ENCODE peak calls at places on chromosomes 12 and 14, in seven cellular contexts. One of them, this sample, is unnamed.

GRCh38 chr12:5588231-5588995 is 156.5 kb downstream of the NTF3 start:
- DNase-seq in fibroblast of lung: peak; percentile 36
- DNase-seq in AG04450: no peak
- DNase-seq in CD4-positive, alpha-beta T cell: no peak
- DNase-seq in substantia nigra: no peak
- DNase-seq in cardiac muscle cell: no peak
- DNase-seq in psoas muscle: no peak
- DNase-seq in this sample: no peak

GRCh38 chr12:64968989-64969819 is 144.8 kb downstream of the TBC1D30 start:
- DNase-seq in cardiac muscle cell: no peak
- DNase-seq in AG04450: peak; percentile 23
- DNase-seq in substantia nigra: no peak
- DNase-seq in psoas muscle: no peak
- DNase-seq in CD4-positive, alpha-beta T cell: no peak
- DNase-seq in fibroblast of lung: peak; percentile 51
- DNase-seq in this sample: no peak

GRCh38 chr14:89279649-89280232 is 137.3 kb downstream of the FOXN3 start:
- DNase-seq in fibroblast of lung: no peak
- DNase-seq in cardiac muscle cell: peak; percentile 45
- DNase-seq in CD4-positive, alpha-beta T cell: no peak
- DNase-seq in substantia nigra: no peak
- DNase-seq in psoas muscle: no peak
- DNase-seq in AG04450: no peak
- DNase-seq in this sample: no peak

GRCh38 chr14:29601559-29602109 is 326.0 kb downstream of the PRKD1 start:
- DNase-seq in substantia nigra: no peak
- DNase-seq in AG04450: no peak
- DNase-seq in cardiac muscle cell: no peak
- DNase-seq in CD4-positive, alpha-beta T cell: no peak
- DNase-seq in psoas muscle: no peak
- DNase-seq in fibroblast of lung: peak; percentile 46
- DNase-seq in this sample: no peak

GRCh38 chr12:114873656-114874055 is 189.7 kb upstream of the TBX3 start:
- DNase-seq in substantia nigra: no peak
- DNase-seq in fibroblast of lung: no peak
- DNase-seq in cardiac muscle cell: no peak
- DNase-seq in AG04450: no peak
- DNase-seq in psoas muscle: no peak
- DNase-seq in CD4-positive, alpha-beta T cell: no peak
- DNase-seq in this sample: no peak

GRCh38 chr14:29240046-29240445 is 473.5 kb downstream of the FOXG1 start:
- DNase-seq in cardiac muscle cell: no peak
- DNase-seq in AG04450: no peak
- DNase-seq in psoas muscle: no peak
- DNase-seq in substantia nigra: no peak
- DNase-seq in CD4-positive, alpha-beta T cell: no peak
- DNase-seq in fibroblast of lung: peak; percentile 79
- DNase-seq in this sample: no peak

GRCh38 chr12:109743076-109743910 is 29.7 kb downstream of the FAM222A start:
- DNase-seq in AG04450: no peak
- DNase-seq in substantia nigra: no peak
- DNase-seq in psoas muscle: peak; percentile 9
- DNase-seq in CD4-positive, alpha-beta T cell: no peak
- DNase-seq in cardiac muscle cell: no peak
- DNase-seq in fibroblast of lung: no peak
- DNase-seq in this sample: peak; percentile 54

GRCh38 chr12:130775953-130776856 is 60.1 kb upstream of the RIMBP2 start:
- DNase-seq in cardiac muscle cell: peak; percentile 84
- DNase-seq in AG04450: peak; percentile 72
- DNase-seq in psoas muscle: peak; percentile 39
- DNase-seq in substantia nigra: peak; percentile 34
- DNase-seq in CD4-positive, alpha-beta T cell: no peak
- DNase-seq in fibroblast of lung: peak; percentile 96
- DNase-seq in this sample: peak; percentile 91

GRCh38 chr14:53462931-53463778 is 310.0 kb upstream of the DDHD1 start:
- DNase-seq in CD4-positive, alpha-beta T cell: no peak
- DNase-seq in cardiac muscle cell: peak; percentile 96
- DNase-seq in AG04450: no peak
- DNase-seq in psoas muscle: no peak
- DNase-seq in substantia nigra: no peak
- DNase-seq in fibroblast of lung: no peak
- DNase-seq in this sample: no peak

GRCh38 chr14:99476864-99477263 is 3.8 kb downstream of the SETD3 start:
- DNase-seq in cardiac muscle cell: no peak
- DNase-seq in fibroblast of lung: no peak
- DNase-seq in CD4-positive, alpha-beta T cell: no peak
- DNase-seq in AG04450: no peak
- DNase-seq in psoas muscle: no peak
- DNase-seq in substantia nigra: no peak
- DNase-seq in this sample: no peak

DNA sequence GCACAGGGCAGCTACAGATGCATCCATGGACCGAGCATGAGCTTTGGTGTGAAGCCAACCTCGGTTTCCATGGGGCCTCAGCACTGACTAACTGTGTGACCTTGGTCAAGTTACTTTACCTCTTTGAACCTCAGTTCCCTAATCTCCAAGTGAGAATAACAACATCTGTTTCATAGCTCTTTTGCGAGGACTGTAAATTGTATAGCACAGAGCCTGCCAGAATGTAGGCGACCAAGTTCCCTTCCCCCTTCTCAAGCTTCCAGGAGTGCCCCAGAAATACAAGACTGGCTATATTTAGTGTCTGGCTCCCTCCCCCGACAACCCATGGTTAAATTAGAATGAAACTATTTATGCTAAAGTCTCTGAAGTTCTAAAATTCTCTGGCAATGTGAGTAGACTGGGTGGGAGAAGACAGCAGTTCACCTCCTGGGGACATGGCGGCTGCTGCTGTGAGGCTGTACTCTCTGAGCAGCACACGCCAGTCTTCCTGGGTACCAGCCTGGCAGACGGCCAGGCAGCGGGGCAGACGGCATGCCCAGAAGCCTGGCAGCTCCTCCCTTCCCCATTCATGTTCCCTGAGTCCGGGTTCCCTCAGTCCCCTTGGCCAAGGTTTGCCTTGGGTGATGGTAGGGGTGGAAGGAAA is 22.0 kb upstream of the TMED10 start:
- DNase-seq in fibroblast of lung: no peak
- DNase-seq in psoas muscle: peak; percentile 26
- DNase-seq in AG04450: no peak
- DNase-seq in CD4-positive, alpha-beta T cell: no peak
- DNase-seq in cardiac muscle cell: no peak
- DNase-seq in substantia nigra: peak; percentile 24
- DNase-seq in this sample: no peak
- H3K27ac ChIP-seq in fibroblast of lung: no peak overlapping the region
- H3K27ac ChIP-seq in psoas muscle: peak overlapping the region; percentile 3
- H3K27ac ChIP-seq in AG04450: no peak overlapping the region
- H3K27ac ChIP-seq in CD4-positive, alpha-beta T cell: no peak overlapping the region
- H3K27ac ChIP-seq in cardiac muscle cell: peak overlapping the region; percentile 19
- H3K27ac ChIP-seq in substantia nigra: no peak overlapping the region
- H3K27ac ChIP-seq in this sample: no peak overlapping the region

DNA sequence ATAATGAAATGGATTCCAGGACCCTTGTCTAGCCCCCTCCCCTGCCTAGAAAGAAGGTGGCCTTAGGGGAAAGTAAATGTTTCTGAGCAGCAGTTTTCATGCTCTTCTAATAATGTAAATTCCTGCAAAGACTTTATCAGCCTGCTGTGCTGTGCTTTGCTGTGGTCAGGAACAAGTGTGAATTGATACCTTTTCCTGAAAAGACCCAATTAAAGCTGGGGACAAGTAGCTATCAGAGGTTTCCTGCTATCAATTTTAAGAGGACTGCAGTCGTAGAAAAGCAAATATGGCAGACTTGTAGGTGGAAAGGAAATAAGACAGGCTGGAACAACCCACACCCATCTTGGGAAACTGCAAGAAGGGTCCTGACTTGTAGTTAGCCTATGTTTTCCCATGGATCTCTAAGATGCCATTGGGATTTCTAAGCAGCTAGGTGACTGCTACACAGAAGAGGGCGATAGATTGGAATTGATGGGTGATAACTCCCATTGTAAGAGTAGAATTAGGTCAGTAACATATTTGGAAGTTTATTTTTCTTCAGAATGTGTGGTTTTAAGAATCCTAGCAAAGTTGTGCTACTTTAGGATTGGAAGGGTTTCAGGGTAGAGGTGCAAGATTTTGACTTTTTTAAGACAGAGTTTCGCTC is 3.1 kb downstream of the DYNLL1 start:
- DNase-seq in psoas muscle: no peak
- DNase-seq in CD4-positive, alpha-beta T cell: no peak
- DNase-seq in AG04450: no peak
- DNase-seq in substantia nigra: no peak
- DNase-seq in fibroblast of lung: no peak
- DNase-seq in cardiac muscle cell: no peak
- DNase-seq in this sample: no peak
- H3K27ac ChIP-seq in psoas muscle: no peak overlapping the region
- H3K27ac ChIP-seq in CD4-positive, alpha-beta T cell: no peak overlapping the region
- H3K27ac ChIP-seq in AG04450: no peak overlapping the region
- H3K27ac ChIP-seq in substantia nigra: no peak overlapping the region
- H3K27ac ChIP-seq in fibroblast of lung: no peak overlapping the region
- H3K27ac ChIP-seq in cardiac muscle cell: peak overlapping the region; percentile 21
- H3K27ac ChIP-seq in this sample: no peak overlapping the region

GRCh38 chr12:129776977-129777667 is 126.7 kb downstream of the TMEM132D start:
- DNase-seq in AG04450: no peak
- DNase-seq in substantia nigra: no peak
- DNase-seq in psoas muscle: no peak
- DNase-seq in fibroblast of lung: no peak
- DNase-seq in cardiac muscle cell: no peak
- DNase-seq in CD4-positive, alpha-beta T cell: no peak
- DNase-seq in this sample: no peak

GRCh38 chr12:129772463-129773169 is 131.2 kb downstream of the TMEM132D start:
- DNase-seq in psoas muscle: no peak
- DNase-seq in substantia nigra: no peak
- DNase-seq in cardiac muscle cell: no peak
- DNase-seq in AG04450: no peak
- DNase-seq in fibroblast of lung: no peak
- DNase-seq in CD4-positive, alpha-beta T cell: no peak
- DNase-seq in this sample: no peak

GRCh38 chr12:129771238-129771637 is 132.6 kb downstream of the TMEM132D start:
- DNase-seq in CD4-positive, alpha-beta T cell: no peak
- DNase-seq in fibroblast of lung: no peak
- DNase-seq in psoas muscle: no peak
- DNase-seq in cardiac muscle cell: no peak
- DNase-seq in AG04450: no peak
- DNase-seq in substantia nigra: no peak
- DNase-seq in this sample: no peak

DNA sequence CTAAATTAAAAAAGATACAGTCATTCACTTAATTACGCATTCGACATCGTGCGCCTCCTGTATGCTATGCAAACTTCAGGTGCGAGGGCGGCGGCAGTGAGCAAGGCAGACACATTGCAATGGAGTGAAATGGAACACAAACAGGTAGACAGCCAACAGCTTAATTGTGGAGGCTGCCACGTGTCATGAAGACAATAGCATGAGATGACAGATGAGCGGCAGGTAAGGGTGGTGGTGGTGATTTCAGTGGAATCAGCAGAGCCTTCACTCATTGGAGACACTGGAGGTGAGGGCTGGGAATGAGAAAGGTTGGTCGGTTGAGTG is 130.7 kb downstream of the TMEM132D start:
- DNase-seq in psoas muscle: no peak
- DNase-seq in substantia nigra: no peak
- DNase-seq in fibroblast of lung: no peak
- DNase-seq in cardiac muscle cell: no peak
- DNase-seq in CD4-positive, alpha-beta T cell: no peak
- DNase-seq in AG04450: no peak
- DNase-seq in this sample: no peak
- H3K27ac ChIP-seq in psoas muscle: no peak overlapping the region
- H3K27ac ChIP-seq in substantia nigra: no peak overlapping the region
- H3K27ac ChIP-seq in fibroblast of lung: no peak overlapping the region
- H3K27ac ChIP-seq in cardiac muscle cell: no peak overlapping the region
- H3K27ac ChIP-seq in CD4-positive, alpha-beta T cell: no peak overlapping the region
- H3K27ac ChIP-seq in AG04450: no peak overlapping the region
- H3K27ac ChIP-seq in this sample: no peak overlapping the region

DNA sequence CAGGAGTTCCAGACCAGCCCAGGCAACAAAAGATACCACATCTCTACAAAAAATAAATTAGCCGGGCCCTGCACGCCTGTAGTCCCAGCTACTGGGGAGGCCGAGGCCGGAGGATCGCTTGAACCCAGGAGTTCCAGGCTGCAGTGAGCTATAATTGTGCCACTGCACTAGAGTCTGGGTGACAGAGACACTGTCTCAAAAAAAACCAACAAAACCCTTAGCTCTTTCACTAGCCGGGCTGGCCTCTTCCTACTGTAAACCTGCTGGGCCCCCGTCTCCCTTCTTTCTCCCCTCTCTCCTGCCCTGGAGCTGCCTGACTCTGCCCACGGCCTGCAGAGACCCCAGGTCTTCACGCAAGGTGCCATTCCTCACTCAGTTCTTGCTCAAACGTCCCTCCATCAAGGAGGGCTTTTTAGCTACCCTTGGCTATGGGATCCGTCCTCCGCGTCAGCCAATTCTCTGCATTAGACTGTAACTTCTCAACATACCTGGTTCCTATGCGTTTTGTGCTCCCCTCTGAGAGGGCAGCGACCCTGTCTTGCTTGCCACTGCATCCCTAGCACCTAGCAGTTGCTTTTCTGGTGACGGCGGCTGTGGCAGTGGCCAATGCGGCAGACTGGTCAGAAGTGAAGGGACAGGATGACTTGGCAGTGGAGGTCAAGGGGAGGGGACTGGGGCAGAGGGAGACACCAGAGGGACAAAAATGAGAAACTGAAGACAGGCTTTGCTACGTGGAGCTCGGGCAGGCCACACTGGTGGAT is 1.5 kb downstream of the B3GNT4 start:
- DNase-seq in AG04450: no peak
- DNase-seq in substantia nigra: no peak
- DNase-seq in fibroblast of lung: no peak
- DNase-seq in psoas muscle: no peak
- DNase-seq in CD4-positive, alpha-beta T cell: no peak
- DNase-seq in cardiac muscle cell: no peak
- DNase-seq in this sample: no peak
- H3K27ac ChIP-seq in AG04450: no peak overlapping the region
- H3K27ac ChIP-seq in substantia nigra: no peak overlapping the region
- H3K27ac ChIP-seq in fibroblast of lung: no peak overlapping the region
- H3K27ac ChIP-seq in psoas muscle: no peak overlapping the region
- H3K27ac ChIP-seq in CD4-positive, alpha-beta T cell: no peak overlapping the region
- H3K27ac ChIP-seq in cardiac muscle cell: no peak overlapping the region
- H3K27ac ChIP-seq in this sample: no peak overlapping the region

DNA sequence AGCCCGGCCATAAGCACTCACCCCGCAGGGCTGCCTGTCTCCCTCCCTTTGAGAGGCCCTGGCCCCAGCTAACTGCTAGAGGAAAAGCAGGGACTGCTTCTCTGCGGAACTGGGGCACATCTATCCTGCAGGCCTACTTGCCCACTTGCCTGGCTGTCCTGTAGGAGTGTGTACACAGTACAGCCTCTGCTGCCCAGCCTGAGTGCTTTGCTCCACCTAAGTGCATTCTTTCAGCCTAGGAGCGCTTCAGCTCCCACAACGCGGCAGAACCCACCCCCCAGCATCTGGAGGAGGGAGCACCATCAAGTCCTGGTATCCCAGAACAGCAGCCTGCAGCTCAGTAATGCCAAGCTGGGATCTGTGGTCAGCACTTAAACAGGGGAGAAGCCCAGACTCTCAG is 79.9 kb upstream of the CD163 start:
- DNase-seq in AG04450: no peak
- DNase-seq in substantia nigra: no peak
- DNase-seq in cardiac muscle cell: no peak
- DNase-seq in CD4-positive, alpha-beta T cell: no peak
- DNase-seq in psoas muscle: no peak
- DNase-seq in fibroblast of lung: no peak
- DNase-seq in this sample: no peak
- H3K27ac ChIP-seq in AG04450: no peak overlapping the region
- H3K27ac ChIP-seq in substantia nigra: no peak overlapping the region
- H3K27ac ChIP-seq in cardiac muscle cell: no peak overlapping the region
- H3K27ac ChIP-seq in CD4-positive, alpha-beta T cell: no peak overlapping the region
- H3K27ac ChIP-seq in psoas muscle: no peak overlapping the region
- H3K27ac ChIP-seq in fibroblast of lung: no peak overlapping the region
- H3K27ac ChIP-seq in this sample: no peak overlapping the region

GRCh38 chr12:67354322-67354721 is 85.2 kb downstream of the CAND1 start:
- DNase-seq in psoas muscle: no peak
- DNase-seq in cardiac muscle cell: no peak
- DNase-seq in fibroblast of lung: peak; percentile 27
- DNase-seq in AG04450: no peak
- DNase-seq in substantia nigra: no peak
- DNase-seq in CD4-positive, alpha-beta T cell: no peak
- DNase-seq in this sample: no peak
- H3K27ac ChIP-seq in psoas muscle: peak overlapping the region; percentile 78
- H3K27ac ChIP-seq in cardiac muscle cell: peak overlapping the region; percentile 17
- H3K27ac ChIP-seq in fibroblast of lung: no peak overlapping the region
- H3K27ac ChIP-seq in AG04450: no peak overlapping the region
- H3K27ac ChIP-seq in substantia nigra: no peak overlapping the region
- H3K27ac ChIP-seq in CD4-positive, alpha-beta T cell: no peak overlapping the region
- H3K27ac ChIP-seq in this sample: no peak overlapping the region

This sample was measured in kidney.